ENCODE peak calls at places on chromosomes 3 and 15, in six cellular contexts. P is astrocyte of the spinal cord, F is tibial nerve, S is KBM-7, U is HS-5, Z is left lung. W is an unnamed sample.

GRCh38 chr3:27568393-27568792 is 84.2 kb upstream of the SLC4A7 start:
- DNase-seq in P (peak; percentile 45), F (peak; percentile 25), S (no peak), U (no peak), Z (peak; percentile 66), W (no peak)

GRCh38 chr3:59267021-59267420 is 217.2 kb upstream of the CFAP20DC start:
- DNase-seq in P (no peak), F (no peak), S (no peak), U (no peak), Z (no peak), W (no peak)

GRCh38 chr3:115436767-115437301 is 186.5 kb upstream of the GAP43 start:
- DNase-seq in P (peak; percentile 93), F (no peak), S (no peak), U (peak; percentile 98), Z (no peak), W (peak; percentile 80)

GRCh38 chr3:23159929-23160328 is 43.2 kb upstream of the UBE2E2 start:
- DNase-seq in P (peak; percentile 84), F (no peak), S (no peak), U (peak; percentile 74), Z (no peak), W (peak; percentile 77)

GRCh38 chr15:50808728-50809127 is 43.2 kb upstream of the SPPL2A start:
- DNase-seq in P (no peak), F (no peak), S (no peak), U (no peak), Z (no peak), W (no peak)

GRCh38 chr3:65343031-65343430 is 655.2 kb upstream of the ADAMTS9 start:
- DNase-seq in P (no peak), F (no peak), S (no peak), U (no peak), Z (no peak), W (no peak)

GRCh38 chr3:102629943-102630342 is 195.1 kb downstream of the ZPLD1 start:
- DNase-seq in P (no peak), F (no peak), S (no peak), U (no peak), Z (no peak), W (no peak)

GRCh38 chr15:84911879-84912660 is 27.6 kb downstream of the SLC28A1 start:
- DNase-seq in P (peak; percentile 99), F (peak; percentile 78), S (peak; percentile 32), U (peak; percentile 90), Z (peak; percentile 80), W (peak; percentile 88)

GRCh38 chr3:127524300-127524896 is 66.1 kb downstream of the TPRA1 start:
- DNase-seq in P (no peak), F (no peak), S (no peak), U (no peak), Z (no peak), W (no peak)

GRCh38 chr3:58237940-58238681 is 519 bp downstream of the ABHD6 start:
- DNase-seq in P (no peak), F (peak; percentile 21), S (peak; percentile 52), U (no peak), Z (peak; percentile 68), W (no peak)

GRCh38 chr3:108420926-108421325 is 89.5 kb downstream of the MYH15 start:
- DNase-seq in P (peak; percentile 83), F (no peak), S (no peak), U (peak; percentile 93), Z (no peak), W (peak; percentile 41)

GRCh38 chr15:56927816-56928215 is 9.4 kb downstream of the TCF12 start:
- DNase-seq in P (no peak), F (no peak), S (no peak), U (no peak), Z (no peak), W (no peak)

GRCh38 chr15:85897818-85898717 is 103.3 kb upstream of the KLHL25 start:
- DNase-seq in P (no peak), F (no peak), S (no peak), U (no peak), Z (no peak), W (no peak)

GRCh38 chr3:13071695-13072094 is 1.5 kb downstream of the IQSEC1 start:
- DNase-seq in P (no peak), F (no peak), S (no peak), U (no peak), Z (no peak), W (no peak)

GRCh38 chr3:104763007-104763406 is 603.7 kb upstream of the ALCAM start:
- DNase-seq in P (peak; percentile 54), F (no peak), S (no peak), U (no peak), Z (no peak), W (no peak)

GRCh38 chr15:22851513-22851912 is 13.0 kb downstream of the NIPA2 start:
- DNase-seq in P (no peak), F (no peak), S (no peak), U (no peak), Z (no peak), W (no peak)

W was measured in kidney epithelial cell.